ENCODE peak calls at places on chromosomes 3 and 15, in nine cellular contexts. V, N, Z, L, I, O, X, A and C are unnamed samples.

GRCh38 chr15:100849021-100849831 is 30.4 kb upstream of the ALDH1A3 start:
- DNase-seq in V (peak), N (no peak), Z (peak), L (peak), I (no peak), O (no peak), X (no peak), A (no peak), C (peak)

GRCh38 chr3:102223139-102223538 is 211.7 kb upstream of the ZPLD1 start:
- DNase-seq in V (no peak), N (no peak), Z (no peak), L (no peak), I (no peak), O (no peak), X (no peak), A (no peak), C (no peak)

GRCh38 chr15:100759698-100760356 is 119.8 kb upstream of the ALDH1A3 start:
- DNase-seq in V (no peak), N (peak), Z (no peak), L (no peak), I (no peak), O (peak), X (no peak), A (no peak), C (no peak)

GRCh38 chr15:40310001-40310959 is 2.5 kb upstream of the PLCB2 start:
- DNase-seq in V (peak), N (peak), Z (no peak), L (no peak), I (no peak), O (peak), X (no peak), A (no peak), C (peak)

GRCh38 chr15:59998256-59999063 is 5.7 kb upstream of the FOXB1 start:
- DNase-seq in V (no peak), N (no peak), Z (no peak), L (no peak), I (no peak), O (no peak), X (no peak), A (no peak), C (no peak)

GRCh38 chr3:14766428-14767244 is 52.1 kb upstream of the FGD5 start:
- DNase-seq in V (no peak), N (no peak), Z (no peak), L (no peak), I (no peak), O (no peak), X (no peak), A (no peak), C (no peak)

GRCh38 chr3:86865506-86865905 is 125.4 kb downstream of the VGLL3 start:
- DNase-seq in V (no peak), N (no peak), Z (no peak), L (no peak), I (no peak), O (no peak), X (no peak), A (no peak), C (no peak)

GRCh38 chr3:117141821-117142220 is 432.2 kb downstream of the TUSC7 start:
- DNase-seq in V (peak), N (no peak), Z (no peak), L (no peak), I (no peak), O (no peak), X (no peak), A (no peak), C (no peak)

GRCh38 chr3:42024578-42025387 is 62.9 kb upstream of the ULK4 start:
- DNase-seq in V (no peak), N (no peak), Z (no peak), L (no peak), I (no peak), O (no peak), X (no peak), A (no peak), C (no peak)

GRCh38 chr3:142853270-142854163 is 35.4 kb downstream of the PCOLCE2 start:
- DNase-seq in V (no peak), N (no peak), Z (no peak), L (no peak), I (no peak), O (no peak), X (no peak), A (no peak), C (no peak)

GRCh38 chr3:184248454-184249411 is at the start of gene ALG3:
- DNase-seq in V (peak), N (peak), Z (peak), L (peak), I (peak), O (peak), X (peak), A (peak), C (peak)

GRCh38 chr3:117160176-117160575 is 450.6 kb downstream of the TUSC7 start:
- DNase-seq in V (no peak), N (no peak), Z (no peak), L (no peak), I (no peak), O (no peak), X (no peak), A (no peak), C (no peak)

GRCh38 chr3:114454592-114455251 is 160.9 kb downstream of the TIGIT start:
- DNase-seq in V (peak), N (no peak), Z (peak), L (peak), I (peak), O (peak), X (no peak), A (no peak), C (no peak)

GRCh38 chr3:57856675-57857074 is 100.6 kb downstream of the SLMAP start:
- DNase-seq in V (no peak), N (no peak), Z (no peak), L (no peak), I (no peak), O (no peak), X (no peak), A (no peak), C (no peak)

GRCh38 chr15:85581495-85581894 is 201.1 kb downstream of the AKAP13 start:
- DNase-seq in V (no peak), N (no peak), Z (no peak), L (no peak), I (no peak), O (no peak), X (peak), A (no peak), C (no peak)

GRCh38 chr3:195105389-195105788 is 165.6 kb downstream of the XXYLT1 start:
- DNase-seq in V (no peak), N (no peak), Z (no peak), L (no peak), I (no peak), O (no peak), X (no peak), A (no peak), C (no peak)

GRCh38 chr3:156535162-156535627 is 19.7 kb downstream of the SSR3 start:
- DNase-seq in V (no peak), N (peak), Z (peak), L (peak), I (no peak), O (peak), X (no peak), A (no peak), C (no peak)

GRCh38 chr3:30673425-30674341 is 67.3 kb downstream of the TGFBR2 start:
- DNase-seq in V (no peak), N (no peak), Z (no peak), L (no peak), I (no peak), O (no peak), X (no peak), A (no peak), C (no peak)